ENCODE peak calls at places on chromosomes 5 and 9, in seven cellular contexts. One of them, this sample, is unnamed.

GRCh38 chr9:124735121-124735520 is 36.0 kb downstream of the NR6A1 start:
- DNase-seq in fibroblast of pulmonary artery: peak
- DNase-seq in NCI-H1417: no peak
- DNase-seq in GM19239: no peak
- DNase-seq in activated T-cell treated with anti-CD3 and anti-CD28 coated beads, Interleukin-2, amount 50 U/mL, for 72 hours: no peak
- DNase-seq in iPS DF 6.9: no peak
- DNase-seq in AG08395: peak
- DNase-seq in this sample: no peak

GRCh38 chr5:133343196-133343595 is 269.1 kb downstream of the FSTL4 start:
- DNase-seq in GM19239: no peak
- DNase-seq in AG08395: no peak
- DNase-seq in fibroblast of pulmonary artery: no peak
- DNase-seq in activated T-cell treated with anti-CD3 and anti-CD28 coated beads, Interleukin-2, amount 50 U/mL, for 72 hours: no peak
- DNase-seq in NCI-H1417: no peak
- DNase-seq in iPS DF 6.9: no peak
- DNase-seq in this sample: no peak

GRCh38 chr9:33260372-33260771 is 4.1 kb downstream of the BAG1 start:
- DNase-seq in fibroblast of pulmonary artery: no peak
- DNase-seq in iPS DF 6.9: no peak
- DNase-seq in NCI-H1417: no peak
- DNase-seq in GM19239: no peak
- DNase-seq in activated T-cell treated with anti-CD3 and anti-CD28 coated beads, Interleukin-2, amount 50 U/mL, for 72 hours: no peak
- DNase-seq in AG08395: no peak
- DNase-seq in this sample: no peak

GRCh38 chr5:436641-436975 is 6.4 kb upstream of the EXOC3 start:
- DNase-seq in fibroblast of pulmonary artery: no peak
- DNase-seq in iPS DF 6.9: no peak
- DNase-seq in GM19239: no peak
- DNase-seq in activated T-cell treated with anti-CD3 and anti-CD28 coated beads, Interleukin-2, amount 50 U/mL, for 72 hours: no peak
- DNase-seq in AG08395: no peak
- DNase-seq in NCI-H1417: no peak
- DNase-seq in this sample: no peak

GRCh38 chr9:15729507-15729906 is 176.7 kb downstream of the CCDC171 start:
- DNase-seq in GM19239: no peak
- DNase-seq in AG08395: no peak
- DNase-seq in activated T-cell treated with anti-CD3 and anti-CD28 coated beads, Interleukin-2, amount 50 U/mL, for 72 hours: no peak
- DNase-seq in NCI-H1417: no peak
- DNase-seq in iPS DF 6.9: no peak
- DNase-seq in fibroblast of pulmonary artery: no peak
- DNase-seq in this sample: no peak

GRCh38 chr9:97985058-97985861 is 2.1 kb downstream of the ANP32B start:
- DNase-seq in fibroblast of pulmonary artery: peak
- DNase-seq in GM19239: no peak
- DNase-seq in NCI-H1417: peak
- DNase-seq in iPS DF 6.9: no peak
- DNase-seq in activated T-cell treated with anti-CD3 and anti-CD28 coated beads, Interleukin-2, amount 50 U/mL, for 72 hours: peak
- DNase-seq in AG08395: no peak
- DNase-seq in this sample: peak

GRCh38 chr5:34775886-34776285 is 63.1 kb upstream of the TTC23L start:
- DNase-seq in GM19239: no peak
- DNase-seq in AG08395: no peak
- DNase-seq in fibroblast of pulmonary artery: no peak
- DNase-seq in iPS DF 6.9: no peak
- DNase-seq in NCI-H1417: no peak
- DNase-seq in activated T-cell treated with anti-CD3 and anti-CD28 coated beads, Interleukin-2, amount 50 U/mL, for 72 hours: no peak
- DNase-seq in this sample: no peak

GRCh38 chr9:36486933-36487481 is 85.7 kb upstream of the MELK start:
- DNase-seq in fibroblast of pulmonary artery: peak
- DNase-seq in GM19239: peak
- DNase-seq in iPS DF 6.9: no peak
- DNase-seq in activated T-cell treated with anti-CD3 and anti-CD28 coated beads, Interleukin-2, amount 50 U/mL, for 72 hours: peak
- DNase-seq in AG08395: peak
- DNase-seq in NCI-H1417: peak
- DNase-seq in this sample: no peak

GRCh38 chr9:2406252-2406651 is 215.3 kb upstream of the VLDLR start:
- DNase-seq in AG08395: no peak
- DNase-seq in activated T-cell treated with anti-CD3 and anti-CD28 coated beads, Interleukin-2, amount 50 U/mL, for 72 hours: no peak
- DNase-seq in iPS DF 6.9: no peak
- DNase-seq in NCI-H1417: no peak
- DNase-seq in fibroblast of pulmonary artery: no peak
- DNase-seq in GM19239: no peak
- DNase-seq in this sample: no peak

GRCh38 chr5:171705830-171706229 is 79.8 kb upstream of the SMIM23 start:
- DNase-seq in GM19239: no peak
- DNase-seq in activated T-cell treated with anti-CD3 and anti-CD28 coated beads, Interleukin-2, amount 50 U/mL, for 72 hours: no peak
- DNase-seq in iPS DF 6.9: no peak
- DNase-seq in fibroblast of pulmonary artery: no peak
- DNase-seq in AG08395: no peak
- DNase-seq in NCI-H1417: no peak
- DNase-seq in this sample: no peak

GRCh38 chr5:171633776-171634470 is 151.7 kb upstream of the SMIM23 start:
- DNase-seq in NCI-H1417: no peak
- DNase-seq in activated T-cell treated with anti-CD3 and anti-CD28 coated beads, Interleukin-2, amount 50 U/mL, for 72 hours: no peak
- DNase-seq in iPS DF 6.9: no peak
- DNase-seq in GM19239: peak
- DNase-seq in fibroblast of pulmonary artery: no peak
- DNase-seq in AG08395: no peak
- DNase-seq in this sample: no peak

GRCh38 chr5:115815693-115816225 is 700 bp downstream of the CDO1 start:
- DNase-seq in fibroblast of pulmonary artery: no peak
- DNase-seq in GM19239: no peak
- DNase-seq in iPS DF 6.9: no peak
- DNase-seq in NCI-H1417: peak
- DNase-seq in AG08395: peak
- DNase-seq in activated T-cell treated with anti-CD3 and anti-CD28 coated beads, Interleukin-2, amount 50 U/mL, for 72 hours: peak
- DNase-seq in this sample: no peak

This sample was measured in C1 segment of cervical spinal cord.